ENCODE peak calls at places on chromosomes 13 and 19, in ten cellular contexts. One of them, this sample, is unnamed.

GRCh38 chr13:33367931-33368330 is 82.4 kb upstream of the STARD13 start:
- DNase-seq in GM23248: no peak
- DNase-seq in anterior cingulate cortex: no peak
- DNase-seq in T-helper 17 cell: no peak
- DNase-seq in H54: no peak
- DNase-seq in fibroblast of pulmonary artery: no peak
- DNase-seq in T-cell: no peak
- DNase-seq in HepG2: no peak
- DNase-seq in tibial nerve: no peak
- DNase-seq in dermis microvascular lymphatic vessel endothelial cell: no peak
- DNase-seq in this sample: no peak

GRCh38 chr19:7391218-7391670 is 42.5 kb downstream of the ARHGEF18 start:
- DNase-seq in T-cell: no peak
- DNase-seq in fibroblast of pulmonary artery: peak
- DNase-seq in tibial nerve: no peak
- DNase-seq in T-helper 17 cell: no peak
- DNase-seq in GM23248: no peak
- DNase-seq in anterior cingulate cortex: no peak
- DNase-seq in HepG2: peak
- DNase-seq in H54: peak
- DNase-seq in dermis microvascular lymphatic vessel endothelial cell: no peak
- DNase-seq in this sample: peak

GRCh38 chr19:2208975-2209374 is 27.2 kb downstream of the PLEKHJ1 start:
- DNase-seq in fibroblast of pulmonary artery: no peak
- DNase-seq in T-helper 17 cell: no peak
- DNase-seq in anterior cingulate cortex: no peak
- DNase-seq in H54: no peak
- DNase-seq in tibial nerve: no peak
- DNase-seq in dermis microvascular lymphatic vessel endothelial cell: peak
- DNase-seq in HepG2: no peak
- DNase-seq in GM23248: no peak
- DNase-seq in T-cell: no peak
- DNase-seq in this sample: no peak

GRCh38 chr19:8922591-8922990 is 87.6 kb downstream of the MUC16 start:
- DNase-seq in T-cell: no peak
- DNase-seq in HepG2: no peak
- DNase-seq in GM23248: no peak
- DNase-seq in T-helper 17 cell: no peak
- DNase-seq in dermis microvascular lymphatic vessel endothelial cell: no peak
- DNase-seq in H54: no peak
- DNase-seq in tibial nerve: no peak
- DNase-seq in anterior cingulate cortex: no peak
- DNase-seq in fibroblast of pulmonary artery: no peak
- DNase-seq in this sample: no peak

GRCh38 chr13:40317980-40318327 is 348.5 kb downstream of the FOXO1 start:
- DNase-seq in T-cell: no peak
- DNase-seq in tibial nerve: no peak
- DNase-seq in GM23248: no peak
- DNase-seq in HepG2: no peak
- DNase-seq in H54: no peak
- DNase-seq in fibroblast of pulmonary artery: no peak
- DNase-seq in T-helper 17 cell: no peak
- DNase-seq in anterior cingulate cortex: no peak
- DNase-seq in dermis microvascular lymphatic vessel endothelial cell: no peak
- DNase-seq in this sample: no peak

GRCh38 chr19:12994701-12995595 is at the start of gene NFIX:
- DNase-seq in T-helper 17 cell: peak
- DNase-seq in T-cell: no peak
- DNase-seq in HepG2: peak
- DNase-seq in tibial nerve: peak
- DNase-seq in fibroblast of pulmonary artery: peak
- DNase-seq in GM23248: peak
- DNase-seq in H54: peak
- DNase-seq in anterior cingulate cortex: peak
- DNase-seq in dermis microvascular lymphatic vessel endothelial cell: no peak
- DNase-seq in this sample: peak

GRCh38 chr13:19239114-19239860 is 57.7 kb upstream of the TUBA3C start:
- DNase-seq in dermis microvascular lymphatic vessel endothelial cell: no peak
- DNase-seq in H54: no peak
- DNase-seq in T-helper 17 cell: no peak
- DNase-seq in GM23248: no peak
- DNase-seq in fibroblast of pulmonary artery: no peak
- DNase-seq in T-cell: no peak
- DNase-seq in HepG2: no peak
- DNase-seq in tibial nerve: no peak
- DNase-seq in anterior cingulate cortex: no peak
- DNase-seq in this sample: no peak

GRCh38 chr13:101144808-101145419 is 271.4 kb downstream of the NALCN start:
- DNase-seq in anterior cingulate cortex: no peak
- DNase-seq in T-helper 17 cell: no peak
- DNase-seq in H54: peak
- DNase-seq in T-cell: no peak
- DNase-seq in tibial nerve: no peak
- DNase-seq in fibroblast of pulmonary artery: peak
- DNase-seq in HepG2: peak
- DNase-seq in GM23248: peak
- DNase-seq in dermis microvascular lymphatic vessel endothelial cell: peak
- DNase-seq in this sample: peak

GRCh38 chr19:11576186-11576585 is 1.3 kb downstream of the ACP5 start:
- DNase-seq in dermis microvascular lymphatic vessel endothelial cell: no peak
- DNase-seq in fibroblast of pulmonary artery: no peak
- DNase-seq in T-helper 17 cell: no peak
- DNase-seq in GM23248: no peak
- DNase-seq in T-cell: no peak
- DNase-seq in tibial nerve: no peak
- DNase-seq in anterior cingulate cortex: no peak
- DNase-seq in HepG2: no peak
- DNase-seq in H54: no peak
- DNase-seq in this sample: no peak

GRCh38 chr13:36530050-36530789 is 97.9 kb downstream of the CCNA1 start:
- DNase-seq in fibroblast of pulmonary artery: peak
- DNase-seq in GM23248: no peak
- DNase-seq in anterior cingulate cortex: peak
- DNase-seq in T-cell: no peak
- DNase-seq in H54: no peak
- DNase-seq in HepG2: no peak
- DNase-seq in T-helper 17 cell: no peak
- DNase-seq in tibial nerve: no peak
- DNase-seq in dermis microvascular lymphatic vessel endothelial cell: no peak
- DNase-seq in this sample: peak

GRCh38 chr13:94176576-94176975 is 302.9 kb downstream of the DCT start:
- DNase-seq in dermis microvascular lymphatic vessel endothelial cell: no peak
- DNase-seq in fibroblast of pulmonary artery: no peak
- DNase-seq in T-helper 17 cell: no peak
- DNase-seq in tibial nerve: no peak
- DNase-seq in HepG2: no peak
- DNase-seq in H54: no peak
- DNase-seq in T-cell: no peak
- DNase-seq in GM23248: no peak
- DNase-seq in anterior cingulate cortex: no peak
- DNase-seq in this sample: peak

GRCh38 chr19:33157906-33158305 is 26.0 kb downstream of the WDR88 start:
- DNase-seq in fibroblast of pulmonary artery: no peak
- DNase-seq in anterior cingulate cortex: no peak
- DNase-seq in dermis microvascular lymphatic vessel endothelial cell: no peak
- DNase-seq in GM23248: no peak
- DNase-seq in tibial nerve: no peak
- DNase-seq in H54: no peak
- DNase-seq in T-cell: no peak
- DNase-seq in HepG2: no peak
- DNase-seq in T-helper 17 cell: no peak
- DNase-seq in this sample: no peak

This sample was measured in iris pigment epithelial cell.